ENCODE peak calls at places on chromosomes 4 and X, in five cellular contexts. B, T, Q, I and L are unnamed samples.

GRCh38 chr4:156677136-156677535 is 294.5 kb downstream of the PDGFC start:
- DNase-seq in I (peak; percentile 5), Q (no peak), B (no peak), T (no peak), L (no peak)

GRCh38 chr4:24230955-24231354 is 341.1 kb upstream of the PPARGC1A start:
- DNase-seq in Q (no peak), T (no peak), B (no peak), I (no peak), L (no peak)

GRCh38 chr4:74120086-74120485 is 21.1 kb upstream of the CXCL2 start:
- DNase-seq in B (no peak), I (no peak), T (no peak), Q (no peak), L (no peak)

GRCh38 chr4:53656421-53656981 is 65.2 kb upstream of the LNX1 start:
- DNase-seq in T (no peak), B (no peak), I (no peak), Q (peak; percentile 69), L (no peak)

GRCh38 chrX:134692990-134693389 is 34.7 kb upstream of the PLAC1 start:
- DNase-seq in B (no peak), I (no peak), T (no peak), Q (no peak), L (no peak)

GRCh38 chr4:173522160-173522873 is 7.7 kb downstream of the HAND2 start:
- DNase-seq in B (no peak), I (peak; percentile 61), T (peak; percentile 67), Q (peak; percentile 64), L (peak; percentile 59)

GRCh38 chrX:39174761-39175417 is 373.6 kb downstream of the MID1IP1 start:
- DNase-seq in T (no peak), I (peak; percentile 76), Q (no peak), B (peak; percentile 60), L (no peak)

GRCh38 chr4:94746746-94747145 is 11.0 kb upstream of the BMPR1B start:
- DNase-seq in I (no peak), T (no peak), Q (no peak), B (no peak), L (no peak)

GRCh38 chr4:119962631-119963030 is 104.0 kb downstream of the MAD2L1 start:
- DNase-seq in B (no peak), Q (no peak), I (no peak), T (no peak), L (no peak)

GRCh38 chrX:131728295-131729145 is 184.6 kb downstream of the OR13H1 start:
- DNase-seq in I (peak; percentile 74), T (no peak), B (no peak), Q (peak; percentile 87), L (no peak)

GRCh38 chr4:177879851-177880250 is 437.6 kb upstream of the AGA start:
- DNase-seq in T (peak; percentile 59), I (no peak), B (no peak), Q (no peak), L (no peak)

GRCh38 chrX:20913760-20914159 is 460.5 kb upstream of the CNKSR2 start:
- DNase-seq in T (peak; percentile 27), B (no peak), Q (no peak), I (no peak), L (no peak)

GRCh38 chr4:159159611-159160010 is 56.7 kb downstream of the RAPGEF2 start:
- DNase-seq in I (peak; percentile 58), Q (no peak), T (no peak), B (no peak), L (no peak)

GRCh38 chrX:119635179-119635578 is 29.0 kb upstream of the NKRF start:
- DNase-seq in T (no peak), B (no peak), I (no peak), Q (no peak), L (no peak)

GRCh38 chrX:136147320-136147901 is at the start of gene FHL1:
- DNase-seq in Q (no peak), I (peak; percentile 47), T (peak; percentile 37), B (peak; percentile 34), L (no peak)

GRCh38 chr4:188160406-188160805 is 21.2 kb downstream of the TRIML1 start:
- DNase-seq in Q (no peak), I (no peak), B (no peak), T (no peak), L (no peak)

GRCh38 chrX:74458738-74459137 is 37.4 kb downstream of the SLC16A2 start:
- DNase-seq in Q (peak; percentile 45), B (no peak), I (no peak), T (no peak), L (no peak)

GRCh38 chr4:151485541-151486131 is 76.7 kb downstream of the FHIP1A start:
- DNase-seq in I (no peak), T (peak; percentile 37), Q (no peak), B (no peak), L (no peak)

GRCh38 chr4:54852061-54852460 is 194.3 kb downstream of the KIT start:
- DNase-seq in Q (no peak), I (no peak), B (no peak), T (no peak), L (no peak)

GRCh38 chrX:30489323-30489722 is 88.2 kb downstream of the TASL start:
- DNase-seq in B (no peak), T (no peak), Q (no peak), I (peak; percentile 15), L (no peak)

GRCh38 chrX:112512509-112512908 is 167.2 kb downstream of the LHFPL1 start:
- DNase-seq in I (no peak), B (no peak), Q (no peak), T (peak; percentile 33), L (no peak)